ENCODE peak calls at places on chromosomes 3 and 15, in nine cellular contexts. D is activated T-helper 1 cell treated with Interleukin-2 at 50 U/mL for 16 hours, H is body of pancreas, F is amniotic stem cell, M is AG08396, E is T-helper 9 cell, Y is kidney, C is fibroblast of pulmonary artery, O is HT1080. B is an unnamed sample.

GRCh38 chr15:57165992-57166391 is 210.3 kb upstream of the CGNL1 start:
- DNase-seq in C (peak), H (no peak), E (no peak), F (no peak), D (no peak), M (no peak), Y (no peak), O (peak), B (no peak)

GRCh38 chr15:91456251-91456718 is 356.2 kb downstream of the SV2B start:
- DNase-seq in Y (peak), C (no peak), H (peak), E (no peak), F (no peak), D (no peak), M (no peak), O (peak), B (no peak)

GRCh38 chr3:49198611-49199230 is 27.3 kb downstream of the KLHDC8B start:
- DNase-seq in E (no peak), C (no peak), M (no peak), H (no peak), Y (peak), O (no peak), F (no peak), D (no peak), B (peak)

GRCh38 chr3:40191850-40192448 is 117.6 kb upstream of the EIF1B start:
- DNase-seq in Y (no peak), D (peak), E (peak), M (peak), F (no peak), C (peak), H (peak), O (peak), B (no peak)

GRCh38 chr3:174815750-174816149 is 43.4 kb upstream of the NAALADL2 start:
- DNase-seq in D (no peak), F (no peak), H (no peak), M (no peak), C (no peak), Y (no peak), E (no peak), O (no peak), B (no peak)

GRCh38 chr3:195900426-195901355 is 7.7 kb downstream of the TNK2 start:
- DNase-seq in F (no peak), E (no peak), C (peak), H (peak), O (peak), D (peak), Y (peak), M (peak), B (peak)

GRCh38 chr3:95923496-95924210 is 890.7 kb upstream of the EPHA6 start:
- DNase-seq in Y (no peak), C (peak), H (peak), M (peak), E (no peak), D (no peak), F (peak), O (peak), B (no peak)

GRCh38 chr3:179528786-179529185 is 33.9 kb upstream of the ACTL6A start:
- DNase-seq in E (no peak), M (peak), O (peak), H (no peak), Y (no peak), C (no peak), F (no peak), D (no peak), B (no peak)

GRCh38 chr3:9912294-9912935 is 4.5 kb upstream of the IL17RC start:
- DNase-seq in C (peak), Y (no peak), D (no peak), O (peak), H (no peak), M (no peak), F (no peak), E (no peak), B (no peak)

GRCh38 chr3:185188816-185189215 is 36.0 kb upstream of the C3orf70 start:
- DNase-seq in E (no peak), M (no peak), H (no peak), D (no peak), F (no peak), O (no peak), Y (no peak), C (no peak), B (no peak)

GRCh38 chr3:111668912-111669488 is 73.9 kb upstream of the ZBED2 start:
- DNase-seq in F (peak), O (peak), E (no peak), D (no peak), H (no peak), Y (no peak), M (peak), C (peak), B (no peak)

B was measured in posterior vena cava.